ENCODE peak calls at places on chromosomes 13 and 19, in four cellular contexts. I is psoas muscle, F is mammary epithelial cell, T is lower leg skin. C is an unnamed sample.

GRCh38 chr19:46056536-46056935 is 15.7 kb upstream of the IGFL4 start:
- DNase-seq in I (no peak), F (peak), T (no peak), C (no peak)

GRCh38 chr19:29260477-29261317 is 47.7 kb upstream of the UQCRFS1 start:
- DNase-seq in I (peak), F (no peak), T (no peak), C (no peak)

GRCh38 chr13:95146486-95146885 is 154.8 kb downstream of the ABCC4 start:
- DNase-seq in I (no peak), F (no peak), T (no peak), C (no peak)

GRCh38 chr19:47232422-47233211 is 1.6 kb upstream of the BBC3 start:
- DNase-seq in I (no peak), F (peak), T (no peak), C (no peak)

GRCh38 chr19:19997656-19998268 is 41.5 kb downstream of the ZNF682 start:
- DNase-seq in I (peak), F (no peak), T (no peak), C (peak)

GRCh38 chr13:20193142-20193923 is 595 bp upstream of the GJB2 start:
- DNase-seq in I (no peak), F (no peak), T (no peak), C (no peak)

GRCh38 chr19:45215391-45216191 is 29.6 kb downstream of the EXOC3L2 start:
- DNase-seq in I (no peak), F (peak), T (no peak), C (peak)

GRCh38 chr13:20146381-20146780 is 14.5 kb downstream of the GJA3 start:
- DNase-seq in I (no peak), F (no peak), T (no peak), C (no peak)

GRCh38 chr13:89514534-89515312 is 1832.8 kb upstream of the MIR17HG start:
- DNase-seq in I (no peak), F (peak), T (no peak), C (no peak)

GRCh38 chr19:4058696-4059492 is 7.8 kb downstream of the ZBTB7A start:
- DNase-seq in I (no peak), F (no peak), T (no peak), C (no peak)

GRCh38 chr13:34408635-34409034 is 533.4 kb upstream of the NBEA start:
- DNase-seq in I (no peak), F (no peak), T (no peak), C (no peak)

GRCh38 chr13:28981530-28981929 is 161.4 kb downstream of the MTUS2 start:
- DNase-seq in I (no peak), F (no peak), T (no peak), C (no peak)

GRCh38 chr13:102277286-102277685 is 124.6 kb downstream of the FGF14 start:
- DNase-seq in I (peak), F (no peak), T (no peak), C (no peak)
- TF ChIP-seq CTCF in I (no peak), F (no peak), T (no peak), C (no peak)

GRCh38 chr19:18439025-18439909 is 1.3 kb upstream of the ISYNA1 start:
- DNase-seq in I (no peak), F (no peak), T (no peak), C (peak)
- H3K4me3 ChIP-seq in I (no peak), F (no peak), T (no peak), C (no peak)

GRCh38 chr13:98438246-98439135 is 138.4 kb downstream of the STK24 start:
- DNase-seq in I (no peak), F (no peak), T (no peak), C (no peak)
- TF ChIP-seq CTCF in I (no peak), F (no peak), T (no peak), C (no peak)

DNA sequence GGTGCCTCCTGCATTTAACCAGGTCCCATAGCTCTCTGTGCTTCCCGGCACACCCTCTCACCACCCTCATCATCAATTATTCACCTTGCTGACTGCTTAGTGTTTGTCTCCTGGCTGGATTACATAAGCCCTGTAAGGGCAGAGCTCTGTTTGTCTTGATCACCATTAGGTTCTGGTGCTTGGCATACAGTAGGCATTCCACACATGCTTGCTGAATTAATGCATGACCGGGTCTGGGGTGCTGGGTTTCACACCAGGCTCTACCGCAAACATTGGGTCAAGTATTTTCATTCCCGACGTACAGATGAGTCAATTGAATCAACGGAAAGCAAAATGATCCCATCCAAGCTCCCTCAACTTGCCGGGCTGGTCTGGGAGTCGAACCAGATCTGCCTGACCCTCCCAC is 28.5 kb downstream of the VAV1 start:
- DNase-seq in I (no peak), F (peak), T (no peak), C (no peak)
- H3K4me3 ChIP-seq in I (no peak), F (no peak), T (no peak), C (peak)

GRCh38 chr19:35828694-35829301 is 16.2 kb upstream of the PRODH2 start:
- DNase-seq in I (peak), F (peak), T (peak), C (peak)

GRCh38 chr19:35833972-35834371 is 18.3 kb downstream of the NPHS1 start:
- DNase-seq in I (no peak), F (no peak), T (no peak), C (no peak)

GRCh38 chr19:35832054-35832453 is 19.4 kb upstream of the PRODH2 start:
- DNase-seq in I (no peak), F (no peak), T (no peak), C (no peak)

DNA sequence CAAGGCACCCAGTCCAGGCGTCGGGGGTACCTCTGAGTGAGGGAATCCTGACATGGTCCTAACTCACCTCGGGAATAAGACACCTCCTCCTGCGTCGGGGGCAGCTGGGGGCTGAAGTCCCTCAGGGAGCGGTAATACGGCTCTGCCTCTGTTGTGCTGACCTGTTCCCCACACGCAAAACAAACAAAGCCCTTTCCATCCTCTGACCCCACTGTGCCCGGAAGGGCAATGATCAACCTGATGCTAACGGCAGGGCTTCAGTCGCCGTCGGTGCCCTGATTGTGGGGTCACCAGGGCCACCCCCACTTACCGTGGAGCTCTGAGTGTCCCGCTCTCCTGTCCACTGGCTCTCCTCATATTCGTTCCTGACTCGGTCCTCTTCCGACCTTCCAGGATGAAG is 18.3 kb upstream of the PRODH2 start:
- DNase-seq in I (no peak), F (no peak), T (no peak), C (no peak)
- TF ChIP-seq CTCF in I (no peak), F (no peak), T (no peak), C (no peak)

GRCh38 chr13:111201304-111201940 is 86.3 kb downstream of the ARHGEF7 start:
- DNase-seq in I (no peak), F (no peak), T (no peak), C (no peak)
- H3K4me3 ChIP-seq in I (no peak), F (no peak), T (no peak), C (no peak)

GRCh38 chr13:99935772-99936171 is 35.8 kb downstream of the ZIC5 start:
- DNase-seq in I (no peak), F (no peak), T (no peak), C (no peak)
- TF ChIP-seq CTCF in I (no peak), F (no peak), T (no peak), C (no peak)

GRCh38 chr19:39970424-39970673 is 616 bp upstream of the PSMC4 start:
- DNase-seq in I (no peak), F (no peak), T (peak), C (no peak)

GRCh38 chr19:39969681-39970423 is 1.1 kb upstream of the PSMC4 start:
- DNase-seq in I (no peak), F (no peak), T (no peak), C (peak)

GRCh38 chr19:39970674-39971379 is at the start of gene PSMC4:
- DNase-seq in I (peak), F (peak), T (peak), C (peak)

GRCh38 chr19:39968789-39969188 is 2.2 kb upstream of the PSMC4 start:
- DNase-seq in I (no peak), F (no peak), T (no peak), C (peak)

DNA sequence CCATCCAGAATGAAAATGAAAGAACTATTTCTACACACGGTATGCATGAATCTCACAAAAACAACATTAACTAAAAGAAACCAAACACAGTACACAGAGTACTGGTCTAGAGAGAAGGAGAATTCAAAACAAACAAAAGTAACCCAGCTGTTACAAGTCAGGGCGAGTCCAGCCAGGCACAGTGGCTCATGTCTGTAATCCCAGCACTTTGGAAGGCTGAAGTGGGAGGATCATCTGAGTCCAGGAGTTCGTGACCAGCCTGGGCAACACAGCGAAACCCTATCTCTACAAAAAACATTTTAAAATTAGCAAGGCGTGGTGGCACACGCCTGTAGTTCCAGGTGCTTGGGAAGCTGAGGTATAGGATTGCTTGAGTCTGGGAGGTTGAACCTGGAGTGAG is 1.7 kb upstream of the PSMC4 start:
- DNase-seq in I (no peak), F (peak), T (no peak), C (peak)
- H3K4me3 ChIP-seq in I (no peak), F (no peak), T (no peak), C (no peak)